ENCODE peak calls at places on chromosome 6, in seven cellular contexts. H is NCI-H2029; T is stimulated activated CD4-positive, alpha-beta T cell treated with anti-CD3 and anti-CD28 coated beads, Interleukin-2, amount 100 ng/mL, for 48 hours; N is SHP77 treated with DMSO at 0.1 percent for 48 hours; J is endothelial cell; Z is neural crest cell; V is activated T-cell treated with anti-CD3 and anti-CD28 coated beads, Interleukin-2, amount 50 U/mL, for 24 hours. G is an unnamed sample.

GRCh38 chr6:125792680-125793079 is 1.9 kb downstream of the NCOA7 start:
- DNase-seq in J (no peak), N (no peak), V (no peak), H (no peak), T (no peak), Z (no peak), G (no peak)

GRCh38 chr6:110352603-110353303 is 5.4 kb downstream of the METTL24 start:
- DNase-seq in T (no peak), J (no peak), Z (no peak), V (no peak), N (no peak), H (no peak), G (no peak)

GRCh38 chr6:164034602-164035140 is 620.2 kb downstream of the QKI start:
- DNase-seq in T (no peak), V (no peak), N (no peak), H (no peak), J (no peak), Z (no peak), G (no peak)

GRCh38 chr6:302760-303159 is 10.5 kb downstream of the DUSP22 start:
- DNase-seq in V (no peak), Z (no peak), T (no peak), H (no peak), J (no peak), N (no peak), G (no peak)

GRCh38 chr6:39377530-39377929 is 55.0 kb upstream of the KCNK16 start:
- DNase-seq in V (no peak), H (peak), J (peak), T (no peak), N (peak), Z (peak), G (no peak)

GRCh38 chr6:4610256-4610655 is 165.9 kb upstream of the CDYL start:
- DNase-seq in Z (no peak), T (no peak), J (no peak), H (no peak), V (no peak), N (no peak), G (no peak)

GRCh38 chr6:131427441-131428051 is 145.5 kb upstream of the ARG1 start:
- DNase-seq in J (no peak), N (no peak), T (no peak), V (no peak), Z (no peak), H (no peak), G (no peak)

GRCh38 chr6:48278261-48278660 is 167.3 kb upstream of the PTCHD4 start:
- DNase-seq in T (no peak), H (no peak), Z (no peak), V (no peak), N (no peak), J (no peak), G (no peak)

GRCh38 chr6:15148356-15149058 is 97.4 kb upstream of the JARID2 start:
- DNase-seq in N (no peak), H (no peak), Z (no peak), J (no peak), T (no peak), V (no peak), G (no peak)

GRCh38 chr6:37373822-37374514 is 20.2 kb downstream of the RNF8 start:
- DNase-seq in J (no peak), V (no peak), N (no peak), Z (no peak), H (no peak), T (no peak), G (no peak)

GRCh38 chr6:48835421-48835958 is 627.6 kb downstream of the MMUT start:
- DNase-seq in Z (no peak), H (no peak), T (no peak), N (no peak), J (no peak), V (no peak), G (no peak)

GRCh38 chr6:15325540-15325955 is 79.7 kb downstream of the JARID2 start:
- DNase-seq in J (no peak), H (no peak), N (no peak), V (no peak), T (no peak), Z (no peak), G (no peak)

GRCh38 chr6:123715243-123715863 is 78.6 kb upstream of the TRDN start:
- DNase-seq in Z (peak), H (peak), T (no peak), N (no peak), J (peak), V (no peak), G (no peak)

GRCh38 chr6:110900028-110900598 is 25.5 kb downstream of the AMD1 start:
- DNase-seq in J (no peak), Z (no peak), N (no peak), H (no peak), T (no peak), V (no peak), G (no peak)

GRCh38 chr6:15194453-15194852 is 51.4 kb upstream of the JARID2 start:
- DNase-seq in H (no peak), J (no peak), Z (no peak), T (no peak), N (no peak), V (no peak), G (no peak)

GRCh38 chr6:67450641-67451040 is 1184.4 kb upstream of the ADGRB3 start:
- DNase-seq in Z (no peak), N (no peak), H (no peak), J (no peak), T (no peak), V (no peak), G (no peak)

GRCh38 chr6:87832025-87832825 is 130.2 kb upstream of the AKIRIN2 start:
- DNase-seq in Z (no peak), T (no peak), N (peak), V (no peak), H (peak), J (no peak), G (no peak)

GRCh38 chr6:90227165-90227564 is 69.5 kb downstream of the BACH2 start:
- DNase-seq in T (no peak), H (no peak), J (no peak), Z (peak), V (no peak), N (no peak), G (no peak)

GRCh38 chr6:43968110-43968965 is 158.9 kb downstream of the MRPL14 start:
- DNase-seq in N (no peak), T (no peak), J (no peak), Z (no peak), V (no peak), H (no peak), G (no peak)

GRCh38 chr6:159797554-159797953 is 2.5 kb upstream of the PNLDC1 start:
- DNase-seq in J (no peak), Z (no peak), T (no peak), N (no peak), H (no peak), V (no peak), G (no peak)

GRCh38 chr6:17714879-17715860 is 8.4 kb upstream of the NUP153 start:
- DNase-seq in H (no peak), V (peak), N (no peak), Z (no peak), J (no peak), T (no peak), G (no peak)

GRCh38 chr6:145227593-145227992 is 507.7 kb downstream of the EPM2A start:
- DNase-seq in J (no peak), H (no peak), N (no peak), V (no peak), Z (no peak), T (no peak), G (no peak)

GRCh38 chr6:36068603-36069002 is 41.0 kb downstream of the MAPK14 start:
- DNase-seq in T (no peak), V (no peak), J (no peak), Z (no peak), N (no peak), H (no peak), G (no peak)

GRCh38 chr6:109424946-109425345 is 15.5 kb downstream of the PPIL6 start:
- DNase-seq in N (no peak), J (no peak), V (no peak), Z (no peak), H (no peak), T (no peak), G (no peak)

GRCh38 chr6:24910850-24911712 is 24.7 kb downstream of the RIPOR2 start:
- DNase-seq in N (no peak), J (peak), V (no peak), T (no peak), H (peak), Z (peak), G (no peak)

GRCh38 chr6:23522751-23523527 is 603.1 kb upstream of the NRSN1 start:
- DNase-seq in T (no peak), N (no peak), V (no peak), J (peak), Z (no peak), H (no peak), G (no peak)

GRCh38 chr6:39189915-39190544 is 39.2 kb downstream of the KCNK5 start:
- DNase-seq in H (peak), V (no peak), T (no peak), Z (peak), J (peak), N (no peak), G (no peak)

GRCh38 chr6:38542031-38542430 is 97.7 kb downstream of the BTBD9 start:
- DNase-seq in Z (no peak), N (no peak), H (no peak), V (no peak), J (no peak), T (no peak), G (no peak)